ENCODE peak calls at places on chromosomes 12 and 14, in eight cellular contexts. One of them, this sample, is unnamed.

GRCh38 chr12:132406498-132407461 is 77.4 kb upstream of the GALNT9 start:
- DNase-seq in NCI-H2081: no peak
- DNase-seq in dorsolateral prefrontal cortex: no peak
- DNase-seq in NCI-H460: no peak
- DNase-seq in stimulated activated CD8-positive, alpha-beta memory T cell treated with anti-CD3 and anti-CD28 coated beads, Interleukin-7, amount 100 ng/mL, for 1 hour: no peak
- DNase-seq in A549: no peak
- DNase-seq in activated B cell treated with CpG ODN at 0.5 μM for 24 hours: no peak
- DNase-seq in amygdala: no peak
- DNase-seq in this sample: no peak

GRCh38 chr14:24080888-24081738 is 9.8 kb downstream of the CPNE6 start:
- DNase-seq in NCI-H2081: peak
- DNase-seq in A549: peak
- DNase-seq in amygdala: peak
- DNase-seq in dorsolateral prefrontal cortex: peak
- DNase-seq in activated B cell treated with CpG ODN at 0.5 μM for 24 hours: peak
- DNase-seq in stimulated activated CD8-positive, alpha-beta memory T cell treated with anti-CD3 and anti-CD28 coated beads, Interleukin-7, amount 100 ng/mL, for 1 hour: peak
- DNase-seq in NCI-H460: no peak
- DNase-seq in this sample: peak

GRCh38 chr12:3656946-3657622 is 95.8 kb downstream of the CRACR2A start:
- DNase-seq in NCI-H2081: no peak
- DNase-seq in activated B cell treated with CpG ODN at 0.5 μM for 24 hours: no peak
- DNase-seq in NCI-H460: no peak
- DNase-seq in amygdala: no peak
- DNase-seq in stimulated activated CD8-positive, alpha-beta memory T cell treated with anti-CD3 and anti-CD28 coated beads, Interleukin-7, amount 100 ng/mL, for 1 hour: no peak
- DNase-seq in A549: no peak
- DNase-seq in dorsolateral prefrontal cortex: peak
- DNase-seq in this sample: no peak

GRCh38 chr14:94021416-94022157 is 4.6 kb upstream of the OTUB2 start:
- DNase-seq in NCI-H2081: no peak
- DNase-seq in dorsolateral prefrontal cortex: no peak
- DNase-seq in NCI-H460: no peak
- DNase-seq in A549: no peak
- DNase-seq in amygdala: no peak
- DNase-seq in stimulated activated CD8-positive, alpha-beta memory T cell treated with anti-CD3 and anti-CD28 coated beads, Interleukin-7, amount 100 ng/mL, for 1 hour: no peak
- DNase-seq in activated B cell treated with CpG ODN at 0.5 μM for 24 hours: no peak
- DNase-seq in this sample: no peak

GRCh38 chr14:54908230-54908629 is 5.6 kb upstream of the GCH1 start:
- DNase-seq in amygdala: no peak
- DNase-seq in stimulated activated CD8-positive, alpha-beta memory T cell treated with anti-CD3 and anti-CD28 coated beads, Interleukin-7, amount 100 ng/mL, for 1 hour: no peak
- DNase-seq in NCI-H460: no peak
- DNase-seq in dorsolateral prefrontal cortex: no peak
- DNase-seq in NCI-H2081: no peak
- DNase-seq in activated B cell treated with CpG ODN at 0.5 μM for 24 hours: no peak
- DNase-seq in A549: no peak
- DNase-seq in this sample: no peak

GRCh38 chr12:27771470-27772327 is 8.3 kb upstream of the KLHL42 start:
- DNase-seq in A549: no peak
- DNase-seq in NCI-H460: no peak
- DNase-seq in activated B cell treated with CpG ODN at 0.5 μM for 24 hours: no peak
- DNase-seq in NCI-H2081: no peak
- DNase-seq in stimulated activated CD8-positive, alpha-beta memory T cell treated with anti-CD3 and anti-CD28 coated beads, Interleukin-7, amount 100 ng/mL, for 1 hour: no peak
- DNase-seq in dorsolateral prefrontal cortex: no peak
- DNase-seq in amygdala: no peak
- DNase-seq in this sample: no peak

GRCh38 chr14:89730692-89731091 is 223.8 kb downstream of the EFCAB11 start:
- DNase-seq in A549: no peak
- DNase-seq in NCI-H460: no peak
- DNase-seq in amygdala: no peak
- DNase-seq in NCI-H2081: no peak
- DNase-seq in dorsolateral prefrontal cortex: no peak
- DNase-seq in activated B cell treated with CpG ODN at 0.5 μM for 24 hours: no peak
- DNase-seq in stimulated activated CD8-positive, alpha-beta memory T cell treated with anti-CD3 and anti-CD28 coated beads, Interleukin-7, amount 100 ng/mL, for 1 hour: no peak
- DNase-seq in this sample: no peak

GRCh38 chr14:55097894-55098560 is 31.0 kb upstream of the LGALS3 start:
- DNase-seq in dorsolateral prefrontal cortex: no peak
- DNase-seq in NCI-H2081: no peak
- DNase-seq in activated B cell treated with CpG ODN at 0.5 μM for 24 hours: no peak
- DNase-seq in NCI-H460: no peak
- DNase-seq in stimulated activated CD8-positive, alpha-beta memory T cell treated with anti-CD3 and anti-CD28 coated beads, Interleukin-7, amount 100 ng/mL, for 1 hour: no peak
- DNase-seq in A549: no peak
- DNase-seq in amygdala: no peak
- DNase-seq in this sample: no peak

GRCh38 chr12:133203344-133204263 is 22.3 kb downstream of the ZNF268 start:
- DNase-seq in activated B cell treated with CpG ODN at 0.5 μM for 24 hours: no peak
- DNase-seq in A549: peak
- DNase-seq in stimulated activated CD8-positive, alpha-beta memory T cell treated with anti-CD3 and anti-CD28 coated beads, Interleukin-7, amount 100 ng/mL, for 1 hour: no peak
- DNase-seq in NCI-H2081: no peak
- DNase-seq in amygdala: no peak
- DNase-seq in dorsolateral prefrontal cortex: no peak
- DNase-seq in NCI-H460: no peak
- DNase-seq in this sample: no peak

GRCh38 chr12:62783881-62784280 is 151.1 kb downstream of the PPM1H start:
- DNase-seq in amygdala: peak
- DNase-seq in activated B cell treated with CpG ODN at 0.5 μM for 24 hours: no peak
- DNase-seq in A549: no peak
- DNase-seq in dorsolateral prefrontal cortex: no peak
- DNase-seq in NCI-H460: no peak
- DNase-seq in NCI-H2081: no peak
- DNase-seq in stimulated activated CD8-positive, alpha-beta memory T cell treated with anti-CD3 and anti-CD28 coated beads, Interleukin-7, amount 100 ng/mL, for 1 hour: no peak
- DNase-seq in this sample: no peak

GRCh38 chr12:81369175-81369574 is 291.3 kb downstream of the ACSS3 start:
- DNase-seq in dorsolateral prefrontal cortex: no peak
- DNase-seq in activated B cell treated with CpG ODN at 0.5 μM for 24 hours: no peak
- DNase-seq in amygdala: no peak
- DNase-seq in NCI-H460: no peak
- DNase-seq in A549: no peak
- DNase-seq in NCI-H2081: no peak
- DNase-seq in stimulated activated CD8-positive, alpha-beta memory T cell treated with anti-CD3 and anti-CD28 coated beads, Interleukin-7, amount 100 ng/mL, for 1 hour: no peak
- DNase-seq in this sample: no peak

GRCh38 chr14:100504372-100505078 is 82.7 kb downstream of the BEGAIN start:
- DNase-seq in amygdala: no peak
- DNase-seq in A549: peak
- DNase-seq in dorsolateral prefrontal cortex: no peak
- DNase-seq in stimulated activated CD8-positive, alpha-beta memory T cell treated with anti-CD3 and anti-CD28 coated beads, Interleukin-7, amount 100 ng/mL, for 1 hour: no peak
- DNase-seq in NCI-H2081: no peak
- DNase-seq in activated B cell treated with CpG ODN at 0.5 μM for 24 hours: no peak
- DNase-seq in NCI-H460: no peak
- DNase-seq in this sample: no peak

GRCh38 chr14:92310776-92311375 is 12.1 kb upstream of the SLC24A4 start:
- DNase-seq in activated B cell treated with CpG ODN at 0.5 μM for 24 hours: no peak
- DNase-seq in stimulated activated CD8-positive, alpha-beta memory T cell treated with anti-CD3 and anti-CD28 coated beads, Interleukin-7, amount 100 ng/mL, for 1 hour: no peak
- DNase-seq in A549: no peak
- DNase-seq in dorsolateral prefrontal cortex: no peak
- DNase-seq in amygdala: peak
- DNase-seq in NCI-H460: no peak
- DNase-seq in NCI-H2081: no peak
- DNase-seq in this sample: no peak

GRCh38 chr12:93638095-93638494 is 39.1 kb upstream of the CRADD start:
- DNase-seq in NCI-H2081: no peak
- DNase-seq in NCI-H460: no peak
- DNase-seq in A549: no peak
- DNase-seq in stimulated activated CD8-positive, alpha-beta memory T cell treated with anti-CD3 and anti-CD28 coated beads, Interleukin-7, amount 100 ng/mL, for 1 hour: no peak
- DNase-seq in activated B cell treated with CpG ODN at 0.5 μM for 24 hours: no peak
- DNase-seq in amygdala: no peak
- DNase-seq in dorsolateral prefrontal cortex: no peak
- DNase-seq in this sample: no peak

GRCh38 chr12:84561362-84561761 is 351.2 kb downstream of the SLC6A15 start:
- DNase-seq in activated B cell treated with CpG ODN at 0.5 μM for 24 hours: no peak
- DNase-seq in stimulated activated CD8-positive, alpha-beta memory T cell treated with anti-CD3 and anti-CD28 coated beads, Interleukin-7, amount 100 ng/mL, for 1 hour: no peak
- DNase-seq in amygdala: no peak
- DNase-seq in dorsolateral prefrontal cortex: no peak
- DNase-seq in NCI-H2081: no peak
- DNase-seq in A549: no peak
- DNase-seq in NCI-H460: no peak
- DNase-seq in this sample: no peak

GRCh38 chr14:25394791-25395391 is 344.9 kb upstream of the STXBP6 start:
- DNase-seq in dorsolateral prefrontal cortex: no peak
- DNase-seq in activated B cell treated with CpG ODN at 0.5 μM for 24 hours: no peak
- DNase-seq in NCI-H460: no peak
- DNase-seq in amygdala: no peak
- DNase-seq in stimulated activated CD8-positive, alpha-beta memory T cell treated with anti-CD3 and anti-CD28 coated beads, Interleukin-7, amount 100 ng/mL, for 1 hour: no peak
- DNase-seq in A549: no peak
- DNase-seq in NCI-H2081: no peak
- DNase-seq in this sample: no peak

GRCh38 chr12:20646239-20646827 is 48.8 kb upstream of the SLCO1C1 start:
- DNase-seq in activated B cell treated with CpG ODN at 0.5 μM for 24 hours: no peak
- DNase-seq in A549: peak
- DNase-seq in dorsolateral prefrontal cortex: no peak
- DNase-seq in NCI-H460: peak
- DNase-seq in stimulated activated CD8-positive, alpha-beta memory T cell treated with anti-CD3 and anti-CD28 coated beads, Interleukin-7, amount 100 ng/mL, for 1 hour: no peak
- DNase-seq in NCI-H2081: peak
- DNase-seq in amygdala: no peak
- DNase-seq in this sample: no peak

GRCh38 chr12:19959353-19959752 is 409.0 kb upstream of the PDE3A start:
- DNase-seq in stimulated activated CD8-positive, alpha-beta memory T cell treated with anti-CD3 and anti-CD28 coated beads, Interleukin-7, amount 100 ng/mL, for 1 hour: no peak
- DNase-seq in NCI-H460: no peak
- DNase-seq in dorsolateral prefrontal cortex: no peak
- DNase-seq in A549: no peak
- DNase-seq in activated B cell treated with CpG ODN at 0.5 μM for 24 hours: no peak
- DNase-seq in amygdala: no peak
- DNase-seq in NCI-H2081: no peak
- DNase-seq in this sample: no peak

GRCh38 chr12:68868043-68868790 is 60.2 kb downstream of the MDM2 start:
- DNase-seq in stimulated activated CD8-positive, alpha-beta memory T cell treated with anti-CD3 and anti-CD28 coated beads, Interleukin-7, amount 100 ng/mL, for 1 hour: no peak
- DNase-seq in dorsolateral prefrontal cortex: no peak
- DNase-seq in A549: no peak
- DNase-seq in activated B cell treated with CpG ODN at 0.5 μM for 24 hours: no peak
- DNase-seq in amygdala: no peak
- DNase-seq in NCI-H2081: no peak
- DNase-seq in NCI-H460: no peak
- DNase-seq in this sample: no peak

GRCh38 chr12:119020377-119021360 is 39.3 kb downstream of the SRRM4 start:
- DNase-seq in activated B cell treated with CpG ODN at 0.5 μM for 24 hours: no peak
- DNase-seq in amygdala: no peak
- DNase-seq in dorsolateral prefrontal cortex: no peak
- DNase-seq in stimulated activated CD8-positive, alpha-beta memory T cell treated with anti-CD3 and anti-CD28 coated beads, Interleukin-7, amount 100 ng/mL, for 1 hour: no peak
- DNase-seq in NCI-H460: no peak
- DNase-seq in NCI-H2081: no peak
- DNase-seq in A549: peak
- DNase-seq in this sample: no peak

GRCh38 chr14:93566065-93566693 is 135.4 kb downstream of the UNC79 start:
- DNase-seq in amygdala: no peak
- DNase-seq in activated B cell treated with CpG ODN at 0.5 μM for 24 hours: no peak
- DNase-seq in A549: no peak
- DNase-seq in dorsolateral prefrontal cortex: no peak
- DNase-seq in NCI-H2081: no peak
- DNase-seq in stimulated activated CD8-positive, alpha-beta memory T cell treated with anti-CD3 and anti-CD28 coated beads, Interleukin-7, amount 100 ng/mL, for 1 hour: no peak
- DNase-seq in NCI-H460: no peak
- DNase-seq in this sample: no peak

GRCh38 chr12:67645571-67645970 is 3.0 kb upstream of the DYRK2 start:
- DNase-seq in stimulated activated CD8-positive, alpha-beta memory T cell treated with anti-CD3 and anti-CD28 coated beads, Interleukin-7, amount 100 ng/mL, for 1 hour: no peak
- DNase-seq in NCI-H2081: no peak
- DNase-seq in amygdala: no peak
- DNase-seq in dorsolateral prefrontal cortex: no peak
- DNase-seq in A549: no peak
- DNase-seq in activated B cell treated with CpG ODN at 0.5 μM for 24 hours: no peak
- DNase-seq in NCI-H460: no peak
- DNase-seq in this sample: no peak

GRCh38 chr14:104184911-104185499 is 46.6 kb downstream of the KIF26A start:
- DNase-seq in activated B cell treated with CpG ODN at 0.5 μM for 24 hours: no peak
- DNase-seq in NCI-H460: peak
- DNase-seq in NCI-H2081: no peak
- DNase-seq in A549: peak
- DNase-seq in amygdala: no peak
- DNase-seq in dorsolateral prefrontal cortex: no peak
- DNase-seq in stimulated activated CD8-positive, alpha-beta memory T cell treated with anti-CD3 and anti-CD28 coated beads, Interleukin-7, amount 100 ng/mL, for 1 hour: no peak
- DNase-seq in this sample: no peak

GRCh38 chr12:126974779-126975178 is 1292.2 kb upstream of the TMEM132C start:
- DNase-seq in NCI-H460: peak
- DNase-seq in NCI-H2081: no peak
- DNase-seq in amygdala: no peak
- DNase-seq in A549: peak
- DNase-seq in dorsolateral prefrontal cortex: no peak
- DNase-seq in stimulated activated CD8-positive, alpha-beta memory T cell treated with anti-CD3 and anti-CD28 coated beads, Interleukin-7, amount 100 ng/mL, for 1 hour: no peak
- DNase-seq in activated B cell treated with CpG ODN at 0.5 μM for 24 hours: no peak
- DNase-seq in this sample: no peak

GRCh38 chr12:49539406-49540228 is 787 bp downstream of the KCNH3 start:
- DNase-seq in dorsolateral prefrontal cortex: no peak
- DNase-seq in stimulated activated CD8-positive, alpha-beta memory T cell treated with anti-CD3 and anti-CD28 coated beads, Interleukin-7, amount 100 ng/mL, for 1 hour: no peak
- DNase-seq in A549: no peak
- DNase-seq in NCI-H460: no peak
- DNase-seq in NCI-H2081: no peak
- DNase-seq in activated B cell treated with CpG ODN at 0.5 μM for 24 hours: no peak
- DNase-seq in amygdala: no peak
- DNase-seq in this sample: no peak

GRCh38 chr12:117540011-117540410 is 178.6 kb upstream of the NOS1 start:
- DNase-seq in activated B cell treated with CpG ODN at 0.5 μM for 24 hours: no peak
- DNase-seq in NCI-H460: no peak
- DNase-seq in A549: no peak
- DNase-seq in dorsolateral prefrontal cortex: no peak
- DNase-seq in amygdala: no peak
- DNase-seq in stimulated activated CD8-positive, alpha-beta memory T cell treated with anti-CD3 and anti-CD28 coated beads, Interleukin-7, amount 100 ng/mL, for 1 hour: no peak
- DNase-seq in NCI-H2081: no peak
- DNase-seq in this sample: no peak

GRCh38 chr12:1565172-1565571 is 29.2 kb downstream of the FBXL14 start:
- DNase-seq in NCI-H2081: no peak
- DNase-seq in NCI-H460: no peak
- DNase-seq in amygdala: no peak
- DNase-seq in activated B cell treated with CpG ODN at 0.5 μM for 24 hours: no peak
- DNase-seq in stimulated activated CD8-positive, alpha-beta memory T cell treated with anti-CD3 and anti-CD28 coated beads, Interleukin-7, amount 100 ng/mL, for 1 hour: no peak
- DNase-seq in A549: no peak
- DNase-seq in dorsolateral prefrontal cortex: no peak
- DNase-seq in this sample: no peak

This sample was measured in SHP77 treated with DMSO at 0.1 percent for 48 hours.